ENCODE peak calls at places on chromosome 6, in five cellular contexts. K is pancreas, P is choroid plexus epithelial cell, T is hepatocyte, L is aorta. D is an unnamed sample.

GRCh38 chr6:14671261-14671681 is 553.7 kb downstream of the CD83 start:
- DNase-seq in K (no peak), P (peak), T (no peak), L (no peak), D (peak)

GRCh38 chr6:89298680-89299450 is 16.2 kb downstream of the GABRR2 start:
- DNase-seq in K (no peak), P (peak), T (peak), L (no peak), D (peak)

GRCh38 chr6:133184798-133185380 is 56.3 kb upstream of the EYA4 start:
- DNase-seq in K (no peak), P (peak), T (peak), L (no peak), D (peak)

GRCh38 chr6:139650941-139651340 is 276.5 kb upstream of the CITED2 start:
- DNase-seq in K (no peak), P (no peak), T (no peak), L (no peak), D (no peak)

GRCh38 chr6:34360556-34360955 is 31.9 kb downstream of the NUDT3 start:
- DNase-seq in K (no peak), P (peak), T (no peak), L (no peak), D (peak)

GRCh38 chr6:75856902-75857301 is 107.9 kb downstream of the MYO6 start:
- DNase-seq in K (no peak), P (no peak), T (no peak), L (no peak), D (no peak)

GRCh38 chr6:118535176-118535844 is 12.8 kb upstream of the PLN start:
- DNase-seq in K (no peak), P (no peak), T (no peak), L (no peak), D (no peak)

GRCh38 chr6:146741609-146742008 is 142.8 kb downstream of the ADGB start:
- DNase-seq in K (no peak), P (peak), T (no peak), L (no peak), D (peak)

GRCh38 chr6:116059713-116060571 is 749 bp downstream of the FRK start:
- DNase-seq in K (peak), P (no peak), T (peak), L (no peak), D (peak)

GRCh38 chr6:71886184-71887005 is at the start of gene RIMS1:
- DNase-seq in K (no peak), P (peak), T (peak), L (peak), D (peak)

GRCh38 chr6:25132934-25133333 is 146.2 kb upstream of the CARMIL1 start:
- DNase-seq in K (no peak), P (no peak), T (no peak), L (no peak), D (no peak)

GRCh38 chr6:43952746-43953145 is 174.5 kb downstream of the MRPL14 start:
- DNase-seq in K (no peak), P (peak), T (no peak), L (no peak), D (no peak)

GRCh38 chr6:33072508-33073100 is 845 bp downstream of the HLA-DPA1 start:
- DNase-seq in K (no peak), P (no peak), T (no peak), L (no peak), D (no peak)

GRCh38 chr6:33069021-33069738 is 4.3 kb downstream of the HLA-DPA1 start:
- DNase-seq in K (no peak), P (no peak), T (no peak), L (no peak), D (no peak)

GRCh38 chr6:33070909-33071308 is 2.5 kb downstream of the HLA-DPA1 start:
- DNase-seq in K (no peak), P (no peak), T (no peak), L (no peak), D (no peak)

GRCh38 chr6:33073431-33073871 is at the start of gene HLA-DPA1:
- DNase-seq in K (no peak), P (peak), T (no peak), L (no peak), D (peak)

GRCh38 chr6:33071579-33071978 is 1.9 kb downstream of the HLA-DPA1 start:
- DNase-seq in K (no peak), P (no peak), T (no peak), L (no peak), D (no peak)
- H3K4me3 ChIP-seq in K (no peak), P (no peak), T (no peak), L (no peak), D (no peak)

DNA sequence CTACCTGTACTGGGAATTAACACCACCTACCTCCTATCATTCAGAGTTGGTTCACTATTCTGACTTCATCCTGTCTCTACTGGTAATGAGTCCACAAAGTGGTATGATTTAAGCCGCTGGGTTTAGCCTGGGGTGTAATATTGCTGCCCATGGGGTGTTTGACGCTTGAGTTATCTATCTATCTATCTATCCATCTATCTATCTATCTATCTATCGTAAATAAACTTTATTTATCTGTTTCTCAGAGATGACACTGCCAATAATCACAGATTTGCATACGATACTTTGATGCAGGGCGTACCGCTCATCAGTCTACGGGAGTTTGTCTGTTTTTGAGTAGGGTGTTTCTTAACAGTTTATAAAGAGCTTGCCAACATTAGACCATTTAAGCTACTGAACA is 73.6 kb upstream of the ZNF184 start:
- DNase-seq in K (no peak), P (no peak), T (no peak), L (no peak), D (no peak)
- H3K4me3 ChIP-seq in K (no peak), P (no peak), T (no peak), L (no peak), D (no peak)

DNA sequence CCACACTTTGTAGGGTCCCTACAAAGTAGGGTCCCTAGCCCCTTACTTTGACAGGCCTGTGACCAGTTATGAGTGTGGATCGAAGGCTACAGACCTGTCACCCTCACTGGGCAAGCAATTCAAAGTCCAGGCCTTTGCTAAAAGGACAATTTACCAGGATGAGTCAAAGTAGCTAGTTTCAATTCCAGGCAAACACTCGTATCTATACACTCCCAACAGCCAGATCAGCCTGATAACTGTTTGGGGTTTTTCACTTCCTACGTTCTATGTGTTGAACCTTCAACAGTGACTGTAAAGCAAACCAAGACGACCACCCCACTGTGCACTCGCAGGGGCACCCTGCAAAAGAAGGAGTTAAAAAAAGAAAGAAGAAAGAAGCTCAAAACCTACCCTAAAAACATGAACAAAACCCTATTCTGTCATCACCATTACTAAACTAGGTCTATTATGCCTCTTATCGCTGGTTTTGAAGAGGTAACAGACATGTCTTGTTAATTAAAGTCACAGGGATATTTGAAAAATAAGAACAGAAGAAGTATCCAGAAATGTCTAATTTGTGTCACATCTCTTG is 3.2 kb downstream of the GFOD1 start:
- DNase-seq in K (no peak), P (no peak), T (no peak), L (no peak), D (no peak)
- H3K4me3 ChIP-seq in K (no peak), P (no peak), T (no peak), L (no peak), D (no peak)

DNA sequence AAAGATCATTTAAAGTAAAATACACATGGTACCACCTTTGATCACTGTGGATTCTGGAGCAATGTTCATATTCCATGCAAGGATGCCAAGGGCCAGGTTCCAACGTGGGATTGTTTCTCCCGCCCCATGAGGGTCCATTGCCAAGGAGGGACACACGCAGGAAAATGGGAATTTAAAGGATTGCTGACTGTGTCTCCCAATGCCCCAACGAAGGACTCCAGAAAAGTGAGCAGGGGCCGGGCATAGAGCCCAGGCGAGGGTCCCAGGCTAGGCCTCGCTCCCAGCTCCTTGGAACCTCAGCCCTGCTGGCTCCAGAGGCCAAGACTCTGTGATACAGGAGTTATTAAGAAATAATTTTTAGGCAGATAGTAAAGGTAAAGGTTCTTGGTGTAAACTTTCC is 111.1 kb downstream of the DACT2 start:
- DNase-seq in K (no peak), P (no peak), T (no peak), L (no peak), D (no peak)
- H3K4me3 ChIP-seq in K (no peak), P (no peak), T (no peak), L (no peak), D (no peak)